ENCODE peak calls at places on chromosomes 6 and 20, in five cellular contexts. A is WERI-Rb-1, X is OCI-LY7, V is fibroblast of pulmonary artery, Q is choroid plexus epithelial cell. K is an unnamed sample.

GRCh38 chr20:44481719-44482416 is 6.2 kb downstream of the TTPAL start:
- DNase-seq in A (no peak), X (no peak), V (no peak), Q (no peak), K (no peak)

GRCh38 chr6:39367661-39368060 is 45.2 kb upstream of the KCNK16 start:
- DNase-seq in A (no peak), X (no peak), V (no peak), Q (no peak), K (no peak)

GRCh38 chr6:166540631-166541331 is 45.7 kb downstream of the RAMACL start:
- DNase-seq in A (no peak), X (no peak), V (no peak), Q (no peak), K (peak)

GRCh38 chr6:146315321-146316254 is 228.0 kb upstream of the RAB32 start:
- DNase-seq in A (no peak), X (no peak), V (no peak), Q (no peak), K (peak)

GRCh38 chr6:30171677-30172471 is 8.5 kb downstream of the TRIM15 start:
- DNase-seq in A (peak), X (peak), V (no peak), Q (peak), K (peak)

GRCh38 chr6:53931086-53931485 is 136.3 kb downstream of the LRRC1 start:
- DNase-seq in A (no peak), X (no peak), V (no peak), Q (no peak), K (no peak)

GRCh38 chr6:56958481-56958880 is 3.6 kb downstream of the BEND6 start:
- DNase-seq in A (no peak), X (no peak), V (no peak), Q (no peak), K (peak)

GRCh38 chr20:29689411-29690225 is 1567.8 kb upstream of the DEFB115 start:
- DNase-seq in A (peak), X (no peak), V (peak), Q (no peak), K (peak)

GRCh38 chr6:157823001-157823522 is at the start of gene SNX9:
- DNase-seq in A (peak), X (no peak), V (peak), Q (peak), K (peak)

GRCh38 chr6:14635195-14635594 is 517.6 kb downstream of the CD83 start:
- DNase-seq in A (no peak), X (peak), V (no peak), Q (no peak), K (no peak)

GRCh38 chr20:59805266-59805665 is 128.2 kb downstream of the SYCP2 start:
- DNase-seq in A (no peak), X (no peak), V (no peak), Q (no peak), K (no peak)

GRCh38 chr6:5996701-5997419 is 9.9 kb downstream of the NRN1 start:
- DNase-seq in A (peak), X (no peak), V (peak), Q (no peak), K (peak)

GRCh38 chr20:57582432-57583288 is 21.8 kb downstream of the PCK1 start:
- DNase-seq in A (peak), X (peak), V (peak), Q (peak), K (peak)

GRCh38 chr6:53302678-53303360 is 45.9 kb downstream of the ELOVL5 start:
- DNase-seq in A (no peak), X (no peak), V (peak), Q (peak), K (peak)

GRCh38 chr20:23869520-23869919 is 10.0 kb downstream of the CST5 start:
- DNase-seq in A (no peak), X (no peak), V (no peak), Q (no peak), K (no peak)

GRCh38 chr20:23873370-23874015 is 6.1 kb downstream of the CST5 start:
- DNase-seq in A (no peak), X (no peak), V (no peak), Q (no peak), K (no peak)

GRCh38 chr20:23870461-23870860 is 9.1 kb downstream of the CST5 start:
- DNase-seq in A (no peak), X (no peak), V (no peak), Q (no peak), K (no peak)

GRCh38 chr20:23867152-23867776 is 12.3 kb downstream of the CST5 start:
- DNase-seq in A (no peak), X (peak), V (no peak), Q (no peak), K (no peak)

GRCh38 chr20:23868321-23868720 is 11.2 kb downstream of the CST5 start:
- DNase-seq in A (no peak), X (no peak), V (no peak), Q (no peak), K (no peak)
- H3K4me3 ChIP-seq in A (no peak), X (no peak), V (no peak), Q (no peak), K (no peak)

DNA sequence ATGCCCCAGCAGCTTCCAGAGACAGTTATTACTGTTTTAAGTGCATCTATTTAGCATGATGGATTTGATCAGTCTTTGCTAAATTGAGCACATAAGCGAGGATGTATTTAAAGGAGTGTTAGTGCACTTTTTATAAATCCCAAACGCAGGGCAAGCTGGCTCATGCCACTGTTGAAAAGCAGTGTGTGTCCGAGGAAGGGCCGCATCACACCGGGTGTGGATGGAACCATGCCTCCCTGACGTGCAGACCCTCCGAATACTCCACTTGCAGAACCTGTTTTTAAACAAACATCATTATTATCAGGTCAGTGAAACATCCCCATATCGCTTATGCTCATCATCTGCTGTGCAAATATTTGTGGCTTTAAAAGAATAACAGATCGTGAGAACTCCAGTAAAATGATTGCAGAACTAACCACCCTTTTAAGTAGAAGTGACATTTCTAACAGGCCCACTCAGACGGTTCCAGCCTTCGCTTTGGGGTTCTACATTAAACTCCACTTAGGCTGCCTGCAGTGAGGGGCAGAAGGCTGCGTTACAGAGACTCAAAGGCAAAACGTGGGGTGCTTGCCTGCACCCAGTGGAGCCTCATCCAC is 190.1 kb downstream of the CDH4 start:
- DNase-seq in A (no peak), X (no peak), V (no peak), Q (peak), K (no peak)
- TF ChIP-seq CTCF in A (no peak), X (no peak), V (no peak), Q (no peak), K (no peak)

DNA sequence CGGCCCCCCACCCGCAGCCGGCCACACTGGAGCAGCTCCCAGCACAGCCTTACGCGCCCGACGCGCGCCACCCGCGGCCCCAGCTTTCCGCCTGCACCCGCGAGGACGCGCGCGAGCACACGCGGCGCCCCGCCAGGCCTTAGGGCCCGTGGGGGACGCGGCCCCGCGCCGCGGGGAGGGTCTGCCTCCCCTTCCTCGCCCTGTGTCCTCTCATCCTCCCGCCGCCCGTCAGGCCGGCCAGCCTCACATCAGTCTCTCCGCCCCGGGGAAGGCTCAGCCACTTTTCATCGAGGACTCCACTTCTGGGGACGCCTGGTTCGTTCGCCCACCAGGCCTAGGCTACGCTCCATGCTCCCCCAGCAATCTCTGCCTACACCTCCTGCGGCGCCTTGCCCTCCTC is 12.6 kb upstream of the SLC22A7 start:
- DNase-seq in A (no peak), X (no peak), V (no peak), Q (no peak), K (no peak)
- H3K4me3 ChIP-seq in A (no peak), X (no peak), V (no peak), Q (no peak), K (no peak)

GRCh38 chr20:14622796-14623195 is 285.4 kb upstream of the FLRT3 start:
- DNase-seq in A (no peak), X (no peak), V (peak), Q (peak), K (peak)
- TF ChIP-seq CTCF in A (no peak), X (no peak), V (peak), Q (peak), K (peak)

DNA sequence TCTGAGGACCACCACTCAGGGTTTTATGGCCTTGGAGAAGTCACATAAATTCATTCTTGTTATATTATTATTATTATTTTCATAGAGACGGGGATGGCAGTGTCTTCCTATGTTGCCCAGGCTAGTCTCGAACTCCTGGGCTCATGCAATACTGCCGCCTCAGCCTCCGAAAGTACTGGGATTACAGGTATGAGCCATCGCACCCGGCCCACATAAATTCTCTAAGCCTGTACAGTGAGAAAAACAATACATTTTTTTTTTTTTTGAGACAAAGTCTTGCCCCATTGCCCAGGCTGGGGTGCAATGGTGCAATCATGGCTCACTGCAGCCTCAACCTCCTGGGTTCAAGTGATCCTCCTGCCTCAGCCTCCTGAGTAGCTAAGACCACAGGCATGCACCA is 753 bp upstream of the FASTKD5 start:
- DNase-seq in A (no peak), X (no peak), V (no peak), Q (no peak), K (no peak)
- H3K4me3 ChIP-seq in A (no peak), X (peak), V (no peak), Q (no peak), K (no peak)